ENCODE peak calls at places on chromosomes 5 and 9, in ten cellular contexts. R is GM13977, U is cardiac fibroblast, D is Peyer's patch, T is kidney, K is fibroblast of the aortic adventitia, S is natural killer cell, W is GM10248, G is B cell, Y is colonic mucosa. E is an unnamed sample.

GRCh38 chr5:1905108-1905507 is 22.4 kb upstream of the IRX4 start:
- DNase-seq in R (no peak), U (no peak), D (no peak), T (no peak), K (no peak), S (no peak), W (no peak), G (no peak), Y (no peak), E (no peak)

GRCh38 chr9:124946167-124946566 is 5.3 kb upstream of the GOLGA1 start:
- DNase-seq in R (no peak), U (no peak), D (no peak), T (no peak), K (no peak), S (no peak), W (no peak), G (no peak), Y (no peak), E (no peak)

GRCh38 chr5:153352685-153353219 is 137.7 kb upstream of the GRIA1 start:
- DNase-seq in R (no peak), U (no peak), D (no peak), T (no peak), K (no peak), S (no peak), W (peak; percentile 6), G (no peak), Y (no peak), E (no peak)

GRCh38 chr9:116238751-116239340 is 85.3 kb downstream of the PAPPA start:
- DNase-seq in R (no peak), U (peak; percentile 45), D (no peak), T (no peak), K (peak; percentile 63), S (no peak), W (no peak), G (no peak), Y (no peak), E (no peak)

GRCh38 chr9:12732971-12733370 is 39.8 kb downstream of the TYRP1 start:
- DNase-seq in R (no peak), U (no peak), D (no peak), T (no peak), K (no peak), S (no peak), W (no peak), G (no peak), Y (no peak), E (no peak)

GRCh38 chr9:19184144-19184917 is 46.2 kb upstream of the DENND4C start:
- DNase-seq in R (peak; percentile 75), U (peak; percentile 91), D (peak; percentile 69), T (peak; percentile 93), K (peak; percentile 95), S (peak; percentile 81), W (peak; percentile 81), G (peak; percentile 41), Y (peak; percentile 85), E (peak; percentile 67)

GRCh38 chr9:132740526-132741309 is 70.5 kb downstream of the GTF3C4 start:
- DNase-seq in R (no peak), U (no peak), D (no peak), T (no peak), K (no peak), S (no peak), W (no peak), G (no peak), Y (no peak), E (no peak)

GRCh38 chr9:131609116-131609830 is 64.0 kb downstream of the PRRT1B start:
- DNase-seq in R (no peak), U (peak; percentile 75), D (no peak), T (no peak), K (peak; percentile 70), S (no peak), W (no peak), G (no peak), Y (no peak), E (no peak)

GRCh38 chr9:20394928-20395327 is 227.4 kb downstream of the MLLT3 start:
- DNase-seq in R (no peak), U (no peak), D (no peak), T (no peak), K (no peak), S (no peak), W (no peak), G (no peak), Y (no peak), E (no peak)

GRCh38 chr9:76894198-76894597 is 11.7 kb downstream of the PRUNE2 start:
- DNase-seq in R (no peak), U (no peak), D (no peak), T (no peak), K (no peak), S (no peak), W (no peak), G (no peak), Y (no peak), E (no peak)

GRCh38 chr5:94830520-94830919 is 212.1 kb downstream of the SLF1 start:
- DNase-seq in R (peak; percentile 17), U (peak; percentile 5), D (no peak), T (no peak), K (peak; percentile 14), S (no peak), W (no peak), G (no peak), Y (no peak), E (no peak)

GRCh38 chr5:148224131-148224742 is 14.1 kb upstream of the MARCOL start:
- DNase-seq in R (no peak), U (no peak), D (no peak), T (no peak), K (no peak), S (no peak), W (no peak), G (no peak), Y (no peak), E (no peak)

GRCh38 chr5:133353741-133354140 is 258.6 kb downstream of the FSTL4 start:
- DNase-seq in R (no peak), U (no peak), D (no peak), T (no peak), K (no peak), S (peak; percentile 4), W (no peak), G (no peak), Y (no peak), E (no peak)

DNA sequence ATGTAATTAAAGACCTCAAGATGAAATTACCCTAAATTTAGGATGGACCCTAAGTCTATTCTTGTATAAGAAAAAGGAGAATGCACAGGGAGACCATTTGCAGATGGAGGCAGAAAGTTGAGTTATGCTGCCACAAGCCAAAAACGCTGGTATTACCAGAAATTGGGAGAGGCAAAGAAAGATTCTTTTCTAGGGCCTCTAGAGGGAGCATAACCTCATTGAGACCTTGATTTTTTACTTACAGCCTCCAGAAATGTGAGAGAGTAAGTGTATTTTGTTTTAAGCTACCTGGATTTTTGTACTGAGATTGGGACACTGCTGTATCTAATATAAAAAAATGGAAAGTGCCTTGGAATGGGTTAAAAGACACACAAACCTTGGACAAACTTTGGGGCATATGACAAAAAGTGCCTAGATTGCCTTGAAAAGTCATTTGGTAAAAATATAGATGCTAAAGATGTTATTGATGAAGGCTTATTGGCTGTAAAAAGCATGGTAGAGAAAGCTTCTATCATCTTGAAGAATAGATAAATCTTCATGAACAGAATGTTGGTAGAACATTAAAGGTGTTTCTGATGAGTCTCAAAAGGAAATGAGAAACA is 174.7 kb upstream of the PRDM9 start:
- DNase-seq in R (peak; percentile 9), U (peak; percentile 46), D (no peak), T (no peak), K (no peak), S (no peak), W (no peak), G (no peak), Y (no peak), E (no peak)
- TF ChIP-seq CTCF in R (peak; percentile 22), U (peak; percentile 27), D (no peak), T (no peak), K (no peak), S (no peak), W (no peak), G (no peak), Y (no peak), E (no peak)

GRCh38 chr5:78063495-78063894 is 231.0 kb downstream of the AP3B1 start:
- DNase-seq in R (no peak), U (no peak), D (no peak), T (no peak), K (no peak), S (no peak), W (no peak), G (no peak), Y (no peak), E (no peak)

GRCh38 chr5:78062645-78063044 is 231.9 kb downstream of the AP3B1 start:
- DNase-seq in R (no peak), U (no peak), D (no peak), T (no peak), K (no peak), S (no peak), W (no peak), G (no peak), Y (no peak), E (no peak)

GRCh38 chr5:78060421-78060820 is 234.1 kb downstream of the AP3B1 start:
- DNase-seq in R (no peak), U (peak; percentile 28), D (no peak), T (no peak), K (peak; percentile 45), S (no peak), W (no peak), G (no peak), Y (no peak), E (no peak)

GRCh38 chr5:78065073-78065472 is 229.4 kb downstream of the AP3B1 start:
- DNase-seq in R (no peak), U (no peak), D (no peak), T (peak; percentile 57), K (no peak), S (no peak), W (no peak), G (no peak), Y (no peak), E (no peak)

DNA sequence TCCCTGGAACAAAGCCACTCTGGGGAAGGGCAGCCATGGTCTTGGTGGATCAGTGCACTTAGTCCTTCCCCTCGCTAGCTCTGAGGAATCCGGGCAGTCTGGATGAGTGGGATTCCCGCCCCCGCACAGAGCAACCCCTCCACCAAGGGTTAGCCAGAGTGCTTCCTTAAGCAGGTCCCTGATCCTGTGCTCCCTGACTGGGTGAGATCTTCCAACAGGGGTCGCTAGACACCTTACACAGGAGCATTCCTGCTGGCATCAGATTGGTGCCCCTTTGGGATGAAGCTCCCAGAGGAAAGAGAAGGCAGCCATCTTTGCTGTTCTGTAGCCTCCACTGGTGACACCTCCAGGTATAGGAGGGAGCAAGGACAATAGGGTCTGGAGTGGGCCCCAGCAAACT is 228.8 kb downstream of the AP3B1 start:
- DNase-seq in R (no peak), U (no peak), D (no peak), T (no peak), K (no peak), S (no peak), W (no peak), G (peak; percentile 7), Y (no peak), E (no peak)
- TF ChIP-seq CTCF in R (peak; percentile 28), U (no peak), D (no peak), T (no peak), K (no peak), S (no peak), W (peak; percentile 26), G (no peak), Y (no peak), E (no peak)

GRCh38 chr5:114898602-114899001 is 271.1 kb downstream of the TRIM36 start:
- DNase-seq in R (no peak), U (no peak), D (no peak), T (no peak), K (no peak), S (no peak), W (no peak), G (peak; percentile 20), Y (no peak), E (no peak)
- TF ChIP-seq CTCF in R (no peak), U (no peak), D (no peak), T (no peak), K (no peak), S (no peak), W (no peak), G (no peak), Y (no peak), E (no peak)

GRCh38 chr9:97848237-97848581 is 4.8 kb upstream of the FOXE1 start:
- DNase-seq in R (no peak), U (no peak), D (no peak), T (no peak), K (no peak), S (no peak), W (no peak), G (no peak), Y (no peak), E (no peak)
- TF ChIP-seq CTCF in R (no peak), U (peak; percentile 16), D (no peak), T (no peak), K (peak; percentile 11), S (no peak), W (no peak), G (no peak), Y (no peak), E (no peak)